ENCODE peak calls at places on chromosomes 4 and X, in five cellular contexts. One of them, this sample, is unnamed.

GRCh38 chr4:139763205-139763604 is 97.6 kb downstream of the MGST2 start:
- DNase-seq in epithelial cell of esophagus: no peak
- DNase-seq in lower lobe of right lung: no peak
- DNase-seq in fibroblast of mammary gland: no peak
- DNase-seq in mammary epithelial cell: no peak
- DNase-seq in this sample: no peak

GRCh38 chr4:184019084-184019483 is 114.0 kb downstream of the STOX2 start:
- DNase-seq in mammary epithelial cell: peak
- DNase-seq in fibroblast of mammary gland: no peak
- DNase-seq in lower lobe of right lung: no peak
- DNase-seq in epithelial cell of esophagus: peak
- DNase-seq in this sample: peak

GRCh38 chr4:26030260-26030667 is 116.2 kb downstream of the SMIM20 start:
- DNase-seq in fibroblast of mammary gland: no peak
- DNase-seq in lower lobe of right lung: no peak
- DNase-seq in mammary epithelial cell: no peak
- DNase-seq in epithelial cell of esophagus: no peak
- DNase-seq in this sample: no peak

GRCh38 chr4:159069922-159070321 is 33.0 kb upstream of the RAPGEF2 start:
- DNase-seq in lower lobe of right lung: no peak
- DNase-seq in mammary epithelial cell: peak
- DNase-seq in epithelial cell of esophagus: no peak
- DNase-seq in fibroblast of mammary gland: peak
- DNase-seq in this sample: peak

GRCh38 chr4:83267121-83267834 is 17.3 kb downstream of the COQ2 start:
- DNase-seq in mammary epithelial cell: no peak
- DNase-seq in fibroblast of mammary gland: peak
- DNase-seq in epithelial cell of esophagus: peak
- DNase-seq in lower lobe of right lung: no peak
- DNase-seq in this sample: peak

GRCh38 chr4:87092389-87093141 is 127.9 kb downstream of the KLHL8 start:
- DNase-seq in lower lobe of right lung: peak
- DNase-seq in mammary epithelial cell: peak
- DNase-seq in epithelial cell of esophagus: peak
- DNase-seq in fibroblast of mammary gland: peak
- DNase-seq in this sample: peak

GRCh38 chr4:2579910-2580309 is 43.5 kb downstream of the FAM193A start:
- DNase-seq in fibroblast of mammary gland: no peak
- DNase-seq in mammary epithelial cell: no peak
- DNase-seq in epithelial cell of esophagus: no peak
- DNase-seq in lower lobe of right lung: no peak
- DNase-seq in this sample: no peak

GRCh38 chrX:97326456-97326855 is 442.7 kb downstream of the RPA4 start:
- DNase-seq in mammary epithelial cell: no peak
- DNase-seq in fibroblast of mammary gland: no peak
- DNase-seq in lower lobe of right lung: no peak
- DNase-seq in epithelial cell of esophagus: no peak
- DNase-seq in this sample: no peak

GRCh38 chr4:151524610-151525009 is 115.6 kb downstream of the FHIP1A start:
- DNase-seq in fibroblast of mammary gland: no peak
- DNase-seq in epithelial cell of esophagus: peak
- DNase-seq in mammary epithelial cell: peak
- DNase-seq in lower lobe of right lung: no peak
- DNase-seq in this sample: peak

GRCh38 chr4:52408471-52408870 is 250.6 kb downstream of the USP46 start:
- DNase-seq in epithelial cell of esophagus: no peak
- DNase-seq in fibroblast of mammary gland: peak
- DNase-seq in mammary epithelial cell: no peak
- DNase-seq in lower lobe of right lung: no peak
- DNase-seq in this sample: peak

GRCh38 chr4:54395013-54395527 is 166.0 kb downstream of the PDGFRA start:
- DNase-seq in lower lobe of right lung: no peak
- DNase-seq in fibroblast of mammary gland: no peak
- DNase-seq in epithelial cell of esophagus: no peak
- DNase-seq in mammary epithelial cell: no peak
- DNase-seq in this sample: no peak

GRCh38 chr4:68348577-68348976 is 1.3 kb downstream of the YTHDC1 start:
- DNase-seq in lower lobe of right lung: no peak
- DNase-seq in epithelial cell of esophagus: no peak
- DNase-seq in mammary epithelial cell: no peak
- DNase-seq in fibroblast of mammary gland: no peak
- DNase-seq in this sample: peak

GRCh38 chrX:118271770-118272169 is 74.1 kb upstream of the WDR44 start:
- DNase-seq in fibroblast of mammary gland: peak
- DNase-seq in lower lobe of right lung: no peak
- DNase-seq in epithelial cell of esophagus: no peak
- DNase-seq in mammary epithelial cell: no peak
- DNase-seq in this sample: no peak

GRCh38 chr4:90852232-90852631 is 725.0 kb downstream of the CCSER1 start:
- DNase-seq in mammary epithelial cell: no peak
- DNase-seq in fibroblast of mammary gland: no peak
- DNase-seq in lower lobe of right lung: no peak
- DNase-seq in epithelial cell of esophagus: no peak
- DNase-seq in this sample: no peak

GRCh38 chr4:110165382-110166285 is 32.8 kb downstream of the ELOVL6 start:
- DNase-seq in lower lobe of right lung: no peak
- DNase-seq in mammary epithelial cell: peak
- DNase-seq in epithelial cell of esophagus: peak
- DNase-seq in fibroblast of mammary gland: peak
- DNase-seq in this sample: peak

GRCh38 chr4:110172972-110173371 is 25.4 kb downstream of the ELOVL6 start:
- DNase-seq in mammary epithelial cell: no peak
- DNase-seq in epithelial cell of esophagus: peak
- DNase-seq in fibroblast of mammary gland: no peak
- DNase-seq in lower lobe of right lung: no peak
- DNase-seq in this sample: no peak

GRCh38 chr4:110171981-110172380 is 26.4 kb downstream of the ELOVL6 start:
- DNase-seq in mammary epithelial cell: no peak
- DNase-seq in fibroblast of mammary gland: no peak
- DNase-seq in epithelial cell of esophagus: no peak
- DNase-seq in lower lobe of right lung: no peak
- DNase-seq in this sample: no peak

GRCh38 chr4:110175634-110176033 is 22.8 kb downstream of the ELOVL6 start:
- DNase-seq in epithelial cell of esophagus: peak
- DNase-seq in mammary epithelial cell: peak
- DNase-seq in fibroblast of mammary gland: peak
- DNase-seq in lower lobe of right lung: no peak
- DNase-seq in this sample: no peak

GRCh38 chr4:110170861-110171260 is 27.6 kb downstream of the ELOVL6 start:
- DNase-seq in lower lobe of right lung: no peak
- DNase-seq in mammary epithelial cell: no peak
- DNase-seq in epithelial cell of esophagus: no peak
- DNase-seq in fibroblast of mammary gland: no peak
- DNase-seq in this sample: no peak
- TF ChIP-seq CTCF in lower lobe of right lung: no peak
- TF ChIP-seq CTCF in mammary epithelial cell: no peak
- TF ChIP-seq CTCF in epithelial cell of esophagus: no peak
- TF ChIP-seq CTCF in fibroblast of mammary gland: no peak
- TF ChIP-seq CTCF in this sample: no peak

GRCh38 chr4:137531121-137531520 is 1.2 kb downstream of the PCDH18 start:
- DNase-seq in lower lobe of right lung: no peak
- DNase-seq in epithelial cell of esophagus: no peak
- DNase-seq in mammary epithelial cell: no peak
- DNase-seq in fibroblast of mammary gland: peak
- DNase-seq in this sample: no peak
- TF ChIP-seq CTCF in lower lobe of right lung: peak
- TF ChIP-seq CTCF in epithelial cell of esophagus: peak
- TF ChIP-seq CTCF in mammary epithelial cell: no peak
- TF ChIP-seq CTCF in fibroblast of mammary gland: peak
- TF ChIP-seq CTCF in this sample: no peak

GRCh38 chrX:54711735-54712134 is 86.3 kb downstream of the ITIH6 start:
- DNase-seq in fibroblast of mammary gland: no peak
- DNase-seq in lower lobe of right lung: no peak
- DNase-seq in mammary epithelial cell: no peak
- DNase-seq in epithelial cell of esophagus: no peak
- DNase-seq in this sample: no peak
- TF ChIP-seq CTCF in fibroblast of mammary gland: no peak
- TF ChIP-seq CTCF in lower lobe of right lung: no peak
- TF ChIP-seq CTCF in mammary epithelial cell: no peak
- TF ChIP-seq CTCF in epithelial cell of esophagus: no peak
- TF ChIP-seq CTCF in this sample: no peak

GRCh38 chrX:100649550-100650356 is 5.8 kb downstream of the SRPX2 start:
- DNase-seq in epithelial cell of esophagus: peak
- DNase-seq in fibroblast of mammary gland: peak
- DNase-seq in lower lobe of right lung: peak
- DNase-seq in mammary epithelial cell: peak
- DNase-seq in this sample: peak
- TF ChIP-seq CTCF in epithelial cell of esophagus: no peak
- TF ChIP-seq CTCF in fibroblast of mammary gland: no peak
- TF ChIP-seq CTCF in lower lobe of right lung: no peak
- TF ChIP-seq CTCF in mammary epithelial cell: no peak
- TF ChIP-seq CTCF in this sample: no peak

GRCh38 chrX:140507982-140508305 is 3.1 kb upstream of the SOX3 start:
- DNase-seq in fibroblast of mammary gland: no peak
- DNase-seq in epithelial cell of esophagus: no peak
- DNase-seq in lower lobe of right lung: peak
- DNase-seq in mammary epithelial cell: no peak
- DNase-seq in this sample: no peak
- TF ChIP-seq CTCF in fibroblast of mammary gland: no peak
- TF ChIP-seq CTCF in epithelial cell of esophagus: no peak
- TF ChIP-seq CTCF in lower lobe of right lung: no peak
- TF ChIP-seq CTCF in mammary epithelial cell: no peak
- TF ChIP-seq CTCF in this sample: no peak

GRCh38 chr4:113040793-113041192 is 8.7 kb upstream of the ANK2 start:
- DNase-seq in lower lobe of right lung: no peak
- DNase-seq in fibroblast of mammary gland: no peak
- DNase-seq in epithelial cell of esophagus: no peak
- DNase-seq in mammary epithelial cell: no peak
- DNase-seq in this sample: no peak

GRCh38 chr4:113043591-113043990 is 5.9 kb upstream of the ANK2 start:
- DNase-seq in epithelial cell of esophagus: no peak
- DNase-seq in lower lobe of right lung: no peak
- DNase-seq in fibroblast of mammary gland: no peak
- DNase-seq in mammary epithelial cell: no peak
- DNase-seq in this sample: no peak

GRCh38 chr4:113042502-113042901 is 7.0 kb upstream of the ANK2 start:
- DNase-seq in lower lobe of right lung: no peak
- DNase-seq in mammary epithelial cell: no peak
- DNase-seq in epithelial cell of esophagus: no peak
- DNase-seq in fibroblast of mammary gland: no peak
- DNase-seq in this sample: no peak
- TF ChIP-seq CTCF in lower lobe of right lung: no peak
- TF ChIP-seq CTCF in mammary epithelial cell: no peak
- TF ChIP-seq CTCF in epithelial cell of esophagus: no peak
- TF ChIP-seq CTCF in fibroblast of mammary gland: no peak
- TF ChIP-seq CTCF in this sample: no peak

This sample was measured in MCF 10A.